ENCODE peak calls at places on chromosome 9, in seven cellular contexts. U, W, L, D, E, Q and G are unnamed samples. For H3K4me1, the result is how much of the 10 kb centered on the place peaks cover.

GRCh38 chr9:37619806-37620205 is 27.4 kb upstream of the TOMM5 start:
- DNase-seq in U (no peak), W (no peak), L (no peak), D (no peak), E (no peak), Q (no peak), G (no peak)

GRCh38 chr9:23814243-23814642 is 11.8 kb downstream of the ELAVL2 start:
- DNase-seq in U (no peak), W (no peak), L (no peak), D (no peak), E (no peak), Q (no peak), G (no peak)

GRCh38 chr9:73816905-73817304 is 665.2 kb downstream of the ANXA1 start:
- DNase-seq in U (no peak), W (no peak), L (no peak), D (no peak), E (no peak), Q (no peak), G (no peak)

GRCh38 chr9:116208417-116209232 is 55.0 kb downstream of the PAPPA start:
- DNase-seq in U (no peak), W (no peak), L (no peak), D (no peak), E (no peak), Q (no peak), G (no peak)

GRCh38 chr9:129143031-129143441 is 31.8 kb downstream of the PTPA start:
- DNase-seq in U (peak), W (peak), L (peak), D (peak), E (peak), Q (peak), G (peak)

GRCh38 chr9:38112010-38112409 is 43.0 kb upstream of the SHB start:
- DNase-seq in U (no peak), W (peak), L (no peak), D (no peak), E (no peak), Q (no peak), G (no peak)

GRCh38 chr9:33426843-33427293 is 20.5 kb downstream of the AQP3 start:
- DNase-seq in U (no peak), W (no peak), L (no peak), D (no peak), E (no peak), Q (no peak), G (no peak)

GRCh38 chr9:110994771-110995241 is 43.5 kb downstream of the LPAR1 start:
- DNase-seq in U (no peak), W (no peak), L (no peak), D (no peak), E (no peak), Q (no peak), G (no peak)

GRCh38 chr9:79570449-79571308 is 1.1 kb upstream of the TLE4 start:
- DNase-seq in U (peak), W (peak), L (peak), D (peak), E (peak), Q (peak), G (peak)

GRCh38 chr9:111458139-111459009 is 25.8 kb downstream of the ECPAS start:
- DNase-seq in U (no peak), W (no peak), L (no peak), D (no peak), E (no peak), Q (no peak), G (no peak)

GRCh38 chr9:107749787-107750444 is 260.3 kb upstream of the KLF4 start:
- DNase-seq in U (peak), W (peak), L (peak), D (peak), E (peak), Q (peak), G (peak)

GRCh38 chr9:18463991-18464390 is 10.0 kb upstream of the ADAMTSL1 start:
- DNase-seq in U (no peak), W (no peak), L (no peak), D (no peak), E (no peak), Q (no peak), G (no peak)

GRCh38 chr9:91771027-91771426 is 179.0 kb downstream of the ROR2 start:
- DNase-seq in U (no peak), W (no peak), L (peak), D (peak), E (peak), Q (peak), G (peak)

GRCh38 chr9:73156593-73157187 is 5.0 kb downstream of the ANXA1 start:
- DNase-seq in U (no peak), W (no peak), L (no peak), D (no peak), E (no peak), Q (no peak), G (no peak)

DNA sequence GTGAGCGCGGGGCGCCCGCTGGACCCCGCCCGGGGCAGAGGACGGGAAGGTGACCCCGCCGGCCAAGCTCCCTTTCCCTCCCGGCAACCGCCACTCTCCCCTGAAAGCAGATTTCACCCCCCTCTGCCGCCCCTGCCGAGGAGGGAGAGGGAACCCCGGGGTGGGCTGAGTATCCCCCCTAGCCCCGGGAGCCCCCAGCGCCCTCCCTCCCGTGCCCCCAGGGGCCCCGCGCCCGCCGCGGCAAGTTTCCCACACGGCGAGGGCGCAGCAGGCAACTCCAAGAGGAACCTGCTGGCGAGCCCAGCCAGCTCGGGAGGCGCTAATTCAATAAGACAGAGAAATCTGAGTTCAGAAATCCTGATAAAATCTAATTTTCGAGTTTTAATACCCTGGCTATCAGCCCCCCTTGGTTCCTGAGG is 1.6 kb downstream of the NTNG2 start:
- DNase-seq in U (no peak), W (no peak), L (no peak), D (no peak), E (no peak), Q (no peak), G (no peak)
- H3K4me3 ChIP-seq in U (peak), W (peak), L (peak), D (peak), E (no peak), Q (peak), G (peak)

GRCh38 chr9:120714088-120714845 is at the start of gene MEGF9:
- DNase-seq in U (peak), W (peak), L (peak), D (peak), E (peak), Q (peak), G (peak)
- H3K4me1 ChIP-seq in U (under half), W (under half), L (under half), D (under half), E (under half), Q (under half), G (under half)

GRCh38 chr9:3464033-3464638 is 61.7 kb downstream of the RFX3 start:
- DNase-seq in U (no peak), W (no peak), L (no peak), D (no peak), E (no peak), Q (no peak), G (no peak)
- H3K4me3 ChIP-seq in U (no peak), W (no peak), L (no peak), D (no peak), E (no peak), Q (no peak), G (no peak)

GRCh38 chr9:77901771-77902170 is 129.8 kb downstream of the GNAQ start:
- DNase-seq in U (no peak), W (no peak), L (no peak), D (no peak), E (no peak), Q (no peak), G (no peak)
- H3K4me1 ChIP-seq in U (under half), W (under half), L (under half), D (under half), E (under half), Q (under half), G (under half)

DNA sequence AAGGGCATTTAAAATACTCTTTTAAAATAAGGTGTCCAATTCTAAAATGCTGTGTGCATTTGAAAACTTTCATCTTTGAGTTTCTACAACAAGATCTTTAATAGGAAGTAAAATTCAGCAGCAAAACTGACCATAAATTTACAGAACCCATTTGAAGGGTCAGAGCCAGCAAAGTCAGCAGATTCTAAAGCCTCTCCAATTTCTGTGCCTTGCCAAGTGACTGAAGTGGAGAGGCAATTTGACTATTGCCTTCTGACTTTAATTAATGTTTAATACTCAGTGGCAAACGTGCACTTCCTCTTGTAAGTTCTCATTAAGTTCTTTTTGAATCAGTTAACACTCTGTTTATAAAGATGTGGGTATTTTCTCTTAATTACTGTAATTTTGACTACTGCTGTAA is 155.2 kb downstream of the BAAT start:
- DNase-seq in U (no peak), W (no peak), L (no peak), D (no peak), E (no peak), Q (no peak), G (no peak)
- H3K4me3 ChIP-seq in U (no peak), W (no peak), L (no peak), D (no peak), E (no peak), Q (no peak), G (no peak)

GRCh38 chr9:130874783-130875182 is 21.8 kb downstream of the QRFP start:
- DNase-seq in U (peak), W (no peak), L (no peak), D (no peak), E (no peak), Q (no peak), G (no peak)
- H3K4me1 ChIP-seq in U (under half), W (under half), L (under half), D (under half), E (under half), Q (under half), G (under half)

DNA sequence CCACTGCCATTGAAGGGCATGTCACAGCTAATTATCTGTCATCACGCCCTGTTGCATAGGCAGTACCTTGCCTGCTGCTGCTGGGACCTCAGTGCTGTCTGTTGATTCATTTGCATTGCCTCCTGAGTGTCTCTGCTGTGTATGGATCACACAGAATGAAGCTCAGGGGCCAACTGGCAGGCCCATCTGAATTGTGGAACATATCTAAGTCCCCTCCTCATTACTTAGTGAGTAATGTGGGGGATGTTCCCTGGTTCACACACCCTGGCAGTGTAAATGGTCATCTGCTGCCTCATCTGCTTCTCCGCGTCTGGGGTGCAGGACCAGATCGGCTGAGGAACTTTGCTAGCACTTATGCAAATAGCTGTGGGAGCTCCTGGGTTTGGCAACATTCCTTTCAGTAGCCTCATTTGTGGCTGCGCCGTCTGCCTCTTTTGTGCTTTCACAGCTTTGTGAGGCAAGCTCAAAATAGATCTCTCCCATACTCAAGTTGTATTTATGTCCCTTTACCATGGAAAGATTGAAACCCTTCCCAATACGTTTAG is 25.4 kb downstream of the TYRP1 start:
- DNase-seq in U (no peak), W (no peak), L (no peak), D (no peak), E (no peak), Q (no peak), G (no peak)
- H3K4me3 ChIP-seq in U (no peak), W (no peak), L (no peak), D (no peak), E (no peak), Q (no peak), G (no peak)

GRCh38 chr9:109912082-109912581 is 132.1 kb downstream of the PALM2AKAP2 start:
- DNase-seq in U (no peak), W (no peak), L (no peak), D (no peak), E (no peak), Q (no peak), G (no peak)
- H3K4me1 ChIP-seq in U (under half), W (under half), L (under half), D (under half), E (under half), Q (under half), G (under half)